ENCODE peak calls at places on chromosomes 13 and 19, in nine cellular contexts. One of them, this sample, is unnamed.

GRCh38 chr19:14139944-14140343 is 3.6 kb upstream of the ASF1B start:
- DNase-seq in heart left ventricle: peak
- DNase-seq in PC-3: no peak
- DNase-seq in sigmoid colon: no peak
- DNase-seq in endodermal cell: no peak
- DNase-seq in thoracic aorta: no peak
- DNase-seq in cardiac muscle cell: no peak
- DNase-seq in A673: no peak
- DNase-seq in lung: no peak
- DNase-seq in this sample: no peak

GRCh38 chr13:50911051-50911690 is 1.6 kb downstream of the RNASEH2B start:
- DNase-seq in PC-3: peak
- DNase-seq in heart left ventricle: no peak
- DNase-seq in lung: no peak
- DNase-seq in sigmoid colon: no peak
- DNase-seq in endodermal cell: no peak
- DNase-seq in thoracic aorta: no peak
- DNase-seq in A673: peak
- DNase-seq in cardiac muscle cell: peak
- DNase-seq in this sample: no peak

GRCh38 chr19:38035515-38036495 is 128.8 kb downstream of the SIPA1L3 start:
- DNase-seq in thoracic aorta: no peak
- DNase-seq in heart left ventricle: peak
- DNase-seq in A673: no peak
- DNase-seq in sigmoid colon: no peak
- DNase-seq in endodermal cell: no peak
- DNase-seq in lung: no peak
- DNase-seq in cardiac muscle cell: no peak
- DNase-seq in PC-3: no peak
- DNase-seq in this sample: no peak

GRCh38 chr19:33686246-33686645 is 64.5 kb downstream of the CHST8 start:
- DNase-seq in heart left ventricle: no peak
- DNase-seq in thoracic aorta: no peak
- DNase-seq in cardiac muscle cell: no peak
- DNase-seq in PC-3: no peak
- DNase-seq in A673: no peak
- DNase-seq in endodermal cell: no peak
- DNase-seq in lung: no peak
- DNase-seq in sigmoid colon: no peak
- DNase-seq in this sample: no peak

GRCh38 chr19:33247441-33247819 is 21.8 kb upstream of the SLC7A10 start:
- DNase-seq in heart left ventricle: peak
- DNase-seq in thoracic aorta: no peak
- DNase-seq in endodermal cell: no peak
- DNase-seq in lung: no peak
- DNase-seq in A673: no peak
- DNase-seq in PC-3: no peak
- DNase-seq in cardiac muscle cell: no peak
- DNase-seq in sigmoid colon: no peak
- DNase-seq in this sample: no peak

GRCh38 chr13:95455782-95456181 is 96.7 kb upstream of the CLDN10 start:
- DNase-seq in sigmoid colon: no peak
- DNase-seq in cardiac muscle cell: no peak
- DNase-seq in PC-3: no peak
- DNase-seq in A673: peak
- DNase-seq in heart left ventricle: no peak
- DNase-seq in lung: no peak
- DNase-seq in thoracic aorta: no peak
- DNase-seq in endodermal cell: no peak
- DNase-seq in this sample: no peak

GRCh38 chr13:104114111-104114510 is 1047.9 kb upstream of the SLC10A2 start:
- DNase-seq in heart left ventricle: no peak
- DNase-seq in thoracic aorta: no peak
- DNase-seq in lung: no peak
- DNase-seq in cardiac muscle cell: no peak
- DNase-seq in endodermal cell: no peak
- DNase-seq in A673: no peak
- DNase-seq in PC-3: no peak
- DNase-seq in sigmoid colon: no peak
- DNase-seq in this sample: no peak

GRCh38 chr13:40341086-40341471 is 325.4 kb downstream of the FOXO1 start:
- DNase-seq in A673: no peak
- DNase-seq in endodermal cell: no peak
- DNase-seq in sigmoid colon: no peak
- DNase-seq in PC-3: no peak
- DNase-seq in thoracic aorta: no peak
- DNase-seq in heart left ventricle: no peak
- DNase-seq in lung: no peak
- DNase-seq in cardiac muscle cell: no peak
- DNase-seq in this sample: no peak

GRCh38 chr13:66069570-66069969 is 1160.6 kb downstream of the PCDH9 start:
- DNase-seq in PC-3: no peak
- DNase-seq in lung: no peak
- DNase-seq in thoracic aorta: no peak
- DNase-seq in heart left ventricle: no peak
- DNase-seq in A673: no peak
- DNase-seq in sigmoid colon: no peak
- DNase-seq in endodermal cell: no peak
- DNase-seq in cardiac muscle cell: peak
- DNase-seq in this sample: no peak

GRCh38 chr13:31328549-31329229 is 128.9 kb downstream of the B3GLCT start:
- DNase-seq in PC-3: peak
- DNase-seq in A673: peak
- DNase-seq in heart left ventricle: no peak
- DNase-seq in endodermal cell: no peak
- DNase-seq in thoracic aorta: no peak
- DNase-seq in sigmoid colon: no peak
- DNase-seq in cardiac muscle cell: no peak
- DNase-seq in lung: no peak
- DNase-seq in this sample: no peak

GRCh38 chr13:27257648-27258253 is 6.4 kb downstream of the RPL21 start:
- DNase-seq in lung: no peak
- DNase-seq in cardiac muscle cell: no peak
- DNase-seq in sigmoid colon: no peak
- DNase-seq in endodermal cell: peak
- DNase-seq in thoracic aorta: no peak
- DNase-seq in A673: no peak
- DNase-seq in PC-3: no peak
- DNase-seq in heart left ventricle: no peak
- DNase-seq in this sample: no peak

GRCh38 chr13:96052655-96053002 is 572 bp downstream of the UGGT2 start:
- DNase-seq in sigmoid colon: no peak
- DNase-seq in endodermal cell: no peak
- DNase-seq in A673: peak
- DNase-seq in cardiac muscle cell: peak
- DNase-seq in thoracic aorta: no peak
- DNase-seq in heart left ventricle: no peak
- DNase-seq in lung: no peak
- DNase-seq in PC-3: peak
- DNase-seq in this sample: peak

GRCh38 chr19:13953021-13953531 is 767 bp downstream of the DCAF15 start:
- DNase-seq in thoracic aorta: no peak
- DNase-seq in endodermal cell: peak
- DNase-seq in lung: no peak
- DNase-seq in cardiac muscle cell: no peak
- DNase-seq in sigmoid colon: peak
- DNase-seq in PC-3: peak
- DNase-seq in A673: peak
- DNase-seq in heart left ventricle: no peak
- DNase-seq in this sample: no peak

GRCh38 chr19:47309038-47309437 is 623 bp upstream of the C5AR1 start:
- DNase-seq in sigmoid colon: no peak
- DNase-seq in A673: peak
- DNase-seq in thoracic aorta: no peak
- DNase-seq in lung: no peak
- DNase-seq in cardiac muscle cell: no peak
- DNase-seq in PC-3: no peak
- DNase-seq in heart left ventricle: no peak
- DNase-seq in endodermal cell: no peak
- DNase-seq in this sample: no peak

GRCh38 chr13:93776936-93777335 is 550.3 kb downstream of the GPC6 start:
- DNase-seq in cardiac muscle cell: no peak
- DNase-seq in thoracic aorta: no peak
- DNase-seq in sigmoid colon: no peak
- DNase-seq in PC-3: peak
- DNase-seq in A673: no peak
- DNase-seq in lung: no peak
- DNase-seq in endodermal cell: no peak
- DNase-seq in heart left ventricle: no peak
- DNase-seq in this sample: peak

GRCh38 chr13:114100446-114101320 is 31.7 kb downstream of the RASA3 start:
- DNase-seq in endodermal cell: peak
- DNase-seq in cardiac muscle cell: peak
- DNase-seq in lung: no peak
- DNase-seq in PC-3: no peak
- DNase-seq in heart left ventricle: peak
- DNase-seq in A673: no peak
- DNase-seq in sigmoid colon: peak
- DNase-seq in thoracic aorta: no peak
- DNase-seq in this sample: no peak

GRCh38 chr13:31073859-31074718 is 87.6 kb downstream of the HSPH1 start:
- DNase-seq in lung: no peak
- DNase-seq in sigmoid colon: no peak
- DNase-seq in endodermal cell: no peak
- DNase-seq in A673: peak
- DNase-seq in thoracic aorta: no peak
- DNase-seq in heart left ventricle: no peak
- DNase-seq in cardiac muscle cell: no peak
- DNase-seq in PC-3: no peak
- DNase-seq in this sample: no peak

DNA sequence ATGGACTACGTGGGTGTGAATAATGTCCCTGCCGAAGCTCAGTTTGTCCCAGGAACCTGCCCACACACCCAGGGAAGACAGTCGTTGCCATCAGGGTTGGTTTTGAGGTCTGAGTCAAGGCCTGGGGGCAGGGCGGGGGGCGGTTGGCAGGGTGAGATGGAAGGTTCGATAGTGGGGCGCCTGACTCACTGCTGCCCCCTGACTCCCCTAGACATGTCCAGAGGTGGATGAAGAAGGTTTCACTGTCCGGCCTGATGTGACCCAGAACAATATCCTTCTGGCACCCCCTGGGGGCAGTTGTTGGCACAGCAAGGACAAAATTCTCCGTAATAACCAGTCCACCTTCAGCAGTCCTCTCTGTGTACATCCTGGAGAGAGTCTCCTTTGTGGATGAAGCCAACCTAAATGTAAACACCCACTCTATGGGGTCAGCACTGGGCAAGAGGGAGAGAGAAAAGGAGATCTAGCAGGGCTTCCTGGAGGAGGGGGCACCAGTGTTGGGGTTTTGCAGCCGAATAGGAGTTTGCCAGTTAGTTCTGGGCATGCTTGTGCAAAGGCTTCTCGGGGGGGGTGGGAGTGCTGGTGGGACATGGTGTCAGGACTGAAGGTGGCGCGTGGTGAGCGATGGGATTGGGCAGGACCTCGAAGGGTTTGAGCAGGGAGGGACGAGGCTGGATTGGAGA is 19.6 kb upstream of the B3GNT3 start:
- DNase-seq in heart left ventricle: no peak
- DNase-seq in sigmoid colon: no peak
- DNase-seq in lung: no peak
- DNase-seq in PC-3: peak
- DNase-seq in endodermal cell: peak
- DNase-seq in cardiac muscle cell: peak
- DNase-seq in A673: no peak
- DNase-seq in thoracic aorta: no peak
- DNase-seq in this sample: no peak
- TF ChIP-seq CTCF in heart left ventricle: no peak
- TF ChIP-seq CTCF in sigmoid colon: no peak
- TF ChIP-seq CTCF in lung: peak
- TF ChIP-seq CTCF in PC-3: peak
- TF ChIP-seq CTCF in endodermal cell: peak
- TF ChIP-seq CTCF in cardiac muscle cell: peak
- TF ChIP-seq CTCF in A673: peak
- TF ChIP-seq CTCF in thoracic aorta: peak
- TF ChIP-seq CTCF in this sample: peak

GRCh38 chr13:109840201-109840892 is 54.0 kb upstream of the IRS2 start:
- DNase-seq in cardiac muscle cell: no peak
- DNase-seq in heart left ventricle: no peak
- DNase-seq in lung: no peak
- DNase-seq in endodermal cell: no peak
- DNase-seq in sigmoid colon: no peak
- DNase-seq in PC-3: peak
- DNase-seq in A673: peak
- DNase-seq in thoracic aorta: no peak
- DNase-seq in this sample: peak
- H3K4me3 ChIP-seq in cardiac muscle cell: no peak
- H3K4me3 ChIP-seq in heart left ventricle: no peak
- H3K4me3 ChIP-seq in lung: no peak
- H3K4me3 ChIP-seq in endodermal cell: no peak
- H3K4me3 ChIP-seq in sigmoid colon: no peak
- H3K4me3 ChIP-seq in PC-3: no peak
- H3K4me3 ChIP-seq in A673: no peak
- H3K4me3 ChIP-seq in thoracic aorta: no peak
- H3K4me3 ChIP-seq in this sample: no peak

GRCh38 chr13:97250560-97250959 is 28.4 kb downstream of the MBNL2 start:
- DNase-seq in heart left ventricle: no peak
- DNase-seq in cardiac muscle cell: no peak
- DNase-seq in endodermal cell: no peak
- DNase-seq in sigmoid colon: no peak
- DNase-seq in A673: no peak
- DNase-seq in PC-3: no peak
- DNase-seq in lung: no peak
- DNase-seq in thoracic aorta: no peak
- DNase-seq in this sample: no peak
- TF ChIP-seq CTCF in heart left ventricle: no peak
- TF ChIP-seq CTCF in cardiac muscle cell: no peak
- TF ChIP-seq CTCF in endodermal cell: no peak
- TF ChIP-seq CTCF in sigmoid colon: no peak
- TF ChIP-seq CTCF in A673: no peak
- TF ChIP-seq CTCF in PC-3: no peak
- TF ChIP-seq CTCF in lung: no peak
- TF ChIP-seq CTCF in thoracic aorta: no peak
- TF ChIP-seq CTCF in this sample: no peak

DNA sequence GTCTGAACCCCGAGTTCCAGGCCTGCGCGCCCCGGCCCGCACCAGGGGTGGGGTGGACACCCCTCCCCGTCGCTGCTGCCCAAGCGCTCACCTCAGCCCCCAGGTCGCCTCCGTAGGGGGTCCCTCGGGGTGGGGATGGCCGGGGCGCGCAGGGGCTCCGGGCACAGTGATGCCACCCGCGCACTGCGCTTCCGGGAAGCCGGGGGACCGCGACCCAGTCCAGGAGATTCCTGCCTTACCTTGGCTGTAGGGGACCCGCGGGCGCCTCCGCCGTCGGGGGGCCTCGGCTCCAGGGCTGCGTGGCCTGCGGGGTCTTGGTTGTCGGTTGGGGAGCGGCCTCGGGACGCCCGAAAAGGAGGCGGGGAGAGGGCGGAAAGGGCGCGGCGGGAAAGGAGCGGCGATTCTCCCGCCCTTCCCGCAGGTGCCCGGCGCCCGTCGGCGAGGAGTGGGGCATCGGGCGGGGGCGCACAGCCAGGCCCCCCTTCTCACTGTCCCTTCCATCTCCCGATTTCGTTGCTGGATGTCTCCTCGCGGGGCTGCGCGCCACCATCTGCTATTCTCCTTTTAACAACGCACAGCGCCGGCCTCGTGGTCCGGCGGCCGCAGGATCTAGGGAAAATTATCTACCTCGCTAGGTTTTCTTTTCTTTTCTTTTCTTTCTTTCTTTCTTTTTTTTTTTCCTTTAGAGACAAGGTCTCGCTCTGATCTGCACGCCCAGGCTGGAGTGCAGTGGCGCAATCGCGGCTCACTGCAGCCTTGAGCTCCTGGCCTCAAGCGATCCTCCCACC is at the start of gene KEAP1:
- DNase-seq in thoracic aorta: no peak
- DNase-seq in lung: peak
- DNase-seq in sigmoid colon: peak
- DNase-seq in cardiac muscle cell: no peak
- DNase-seq in PC-3: peak
- DNase-seq in endodermal cell: peak
- DNase-seq in heart left ventricle: no peak
- DNase-seq in A673: no peak
- DNase-seq in this sample: no peak
- H3K4me3 ChIP-seq in thoracic aorta: peak
- H3K4me3 ChIP-seq in lung: peak
- H3K4me3 ChIP-seq in sigmoid colon: peak
- H3K4me3 ChIP-seq in cardiac muscle cell: peak
- H3K4me3 ChIP-seq in PC-3: peak
- H3K4me3 ChIP-seq in endodermal cell: peak
- H3K4me3 ChIP-seq in heart left ventricle: peak
- H3K4me3 ChIP-seq in A673: peak
- H3K4me3 ChIP-seq in this sample: peak